ENCODE peak calls at places on chromosomes 4 and X, in ten cellular contexts. L is uterus, S is NB4, O is HFF-Myc, C is heart left ventricle, J is PC-9, V is progenitor cell of endocrine pancreas, E is thoracic aorta, I is AG04450, R is mucosa of descending colon. Z is an unnamed sample.

GRCh38 chr4:76615999-76616398 is 181.0 kb downstream of the SHROOM3 start:
- DNase-seq in R (no peak), L (no peak), S (no peak), V (no peak), C (no peak), I (no peak), J (no peak), E (no peak), O (no peak), Z (no peak)

GRCh38 chr4:81424336-81424735 is 47.4 kb downstream of the RASGEF1B start:
- DNase-seq in L (no peak), C (no peak), I (no peak), S (no peak), O (no peak), V (no peak), R (no peak), J (no peak), E (no peak), Z (no peak)

GRCh38 chr4:135065366-135065765 is 863.8 kb upstream of the PABPC4L start:
- DNase-seq in C (no peak), V (no peak), O (no peak), E (no peak), S (no peak), R (no peak), L (no peak), J (no peak), I (no peak), Z (no peak)

GRCh38 chrX:38192007-38192625 is 28.6 kb downstream of the SRPX start:
- DNase-seq in O (no peak), S (peak), J (no peak), L (no peak), C (no peak), I (no peak), E (no peak), V (no peak), R (no peak), Z (no peak)

GRCh38 chr4:4759233-4759632 is 100.2 kb upstream of the MSX1 start:
- DNase-seq in O (no peak), R (no peak), S (no peak), L (no peak), C (no peak), J (no peak), E (no peak), I (no peak), V (no peak), Z (no peak)

GRCh38 chrX:63784902-63785692 is at the start of gene ARHGEF9:
- DNase-seq in O (no peak), E (no peak), V (peak), L (peak), J (no peak), S (no peak), C (peak), I (no peak), R (peak), Z (peak)

GRCh38 chrX:72716766-72717165 is 2.7 kb upstream of the PHKA1 start:
- DNase-seq in J (no peak), L (no peak), O (no peak), I (no peak), C (no peak), E (no peak), R (no peak), S (no peak), V (no peak), Z (no peak)

GRCh38 chr4:55396305-55397023 is 707 bp downstream of the TMEM165 start:
- DNase-seq in L (peak), I (no peak), C (peak), V (peak), S (peak), J (peak), E (no peak), R (peak), O (no peak), Z (peak)

GRCh38 chrX:68878977-68879376 is 50.2 kb downstream of the EFNB1 start:
- DNase-seq in J (peak), L (no peak), C (no peak), O (no peak), S (no peak), E (no peak), R (no peak), I (no peak), V (no peak), Z (no peak)

GRCh38 chr4:176005766-176006165 is 59.9 kb upstream of the WDR17 start:
- DNase-seq in O (no peak), J (no peak), V (no peak), C (no peak), S (no peak), L (no peak), R (no peak), E (no peak), I (no peak), Z (no peak)

GRCh38 chr4:71554025-71554424 is 215.2 kb downstream of the SLC4A4 start:
- DNase-seq in I (no peak), V (no peak), O (no peak), E (no peak), R (no peak), L (no peak), J (no peak), C (no peak), S (no peak), Z (no peak)

GRCh38 chrX:41692162-41692749 is 3.5 kb downstream of the GPR34 start:
- DNase-seq in I (no peak), L (no peak), E (no peak), O (no peak), R (no peak), V (no peak), J (no peak), S (no peak), C (no peak), Z (no peak)

GRCh38 chr4:54543088-54543795 is 114.5 kb upstream of the KIT start:
- DNase-seq in C (no peak), V (no peak), E (no peak), S (no peak), R (no peak), L (no peak), O (no peak), I (no peak), J (no peak), Z (no peak)

DNA sequence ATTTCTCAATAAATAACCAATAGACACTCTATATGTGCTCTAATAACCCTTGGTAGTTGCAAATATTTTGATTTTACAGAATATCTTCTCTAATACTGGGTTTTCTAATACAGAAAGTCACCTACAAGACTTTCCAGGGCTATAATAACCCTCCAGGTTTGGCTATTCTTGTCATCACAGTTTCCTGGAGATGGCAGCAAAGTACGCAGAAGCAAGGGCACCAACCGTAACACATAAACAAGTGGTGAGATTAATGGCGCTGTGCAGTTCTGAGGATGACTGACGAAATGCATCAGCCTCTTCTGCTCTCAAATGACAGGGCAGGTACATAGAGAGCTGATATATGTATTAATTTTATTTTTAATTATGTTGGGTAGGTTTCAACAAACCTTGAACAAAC is 122.4 kb downstream of the C4orf33 start:
- DNase-seq in E (no peak), L (no peak), C (peak), J (no peak), S (no peak), V (no peak), R (no peak), O (no peak), I (no peak), Z (no peak)
- TF ChIP-seq CTCF in E (peak), L (peak), C (no peak), J (no peak), S (no peak), V (peak), R (no peak), O (no peak), I (no peak), Z (no peak)

DNA sequence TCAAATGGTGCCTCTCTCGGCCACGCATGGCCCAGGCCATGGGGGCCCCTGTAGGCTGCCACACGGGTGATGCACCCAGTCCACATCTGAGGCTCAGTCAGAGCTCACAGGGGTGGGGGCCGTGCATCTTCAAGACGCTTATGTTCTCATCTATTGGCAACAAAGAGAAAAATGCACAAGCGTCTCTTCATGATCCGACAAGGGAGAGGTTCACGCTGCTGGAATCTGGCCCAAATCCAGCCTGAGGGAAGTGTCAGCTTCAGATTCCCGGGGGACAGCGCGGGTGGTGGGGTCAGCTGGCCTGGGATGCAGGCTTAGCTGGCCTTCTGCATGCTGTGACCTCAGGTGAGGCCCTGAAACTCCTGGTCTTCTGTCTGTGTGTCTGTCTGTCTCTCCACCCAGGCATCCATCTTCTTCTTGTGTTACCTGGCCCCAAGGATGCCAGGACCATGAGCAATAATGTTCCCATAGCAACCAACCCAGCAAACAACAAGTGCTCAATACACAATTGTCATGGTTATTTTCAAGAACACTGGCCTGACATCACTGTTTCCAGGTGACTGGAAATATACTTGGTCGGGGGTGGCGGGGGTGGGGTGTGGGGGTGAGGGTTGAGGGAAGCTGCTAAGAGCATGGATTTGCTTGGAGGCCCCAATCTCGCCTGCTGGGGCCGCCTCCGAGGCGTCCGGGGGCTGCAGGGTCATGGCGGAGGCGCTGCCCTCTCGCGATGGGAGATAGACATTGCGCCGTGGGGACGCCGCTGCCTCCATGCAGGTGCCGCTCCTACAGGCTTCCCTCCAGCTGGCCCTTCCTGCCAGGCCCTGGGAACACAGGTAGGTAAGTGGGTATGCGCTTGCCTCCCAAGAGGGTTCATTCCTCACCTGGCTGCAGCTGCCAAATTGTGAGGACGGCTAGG is 48.3 kb downstream of the ABLIM2 start:
- DNase-seq in O (no peak), E (no peak), V (peak), L (no peak), R (no peak), I (no peak), J (peak), C (no peak), S (peak), Z (peak)
- TF ChIP-seq CTCF in O (peak), E (no peak), V (peak), L (no peak), R (no peak), I (peak), J (no peak), C (no peak), S (peak), Z (peak)

DNA sequence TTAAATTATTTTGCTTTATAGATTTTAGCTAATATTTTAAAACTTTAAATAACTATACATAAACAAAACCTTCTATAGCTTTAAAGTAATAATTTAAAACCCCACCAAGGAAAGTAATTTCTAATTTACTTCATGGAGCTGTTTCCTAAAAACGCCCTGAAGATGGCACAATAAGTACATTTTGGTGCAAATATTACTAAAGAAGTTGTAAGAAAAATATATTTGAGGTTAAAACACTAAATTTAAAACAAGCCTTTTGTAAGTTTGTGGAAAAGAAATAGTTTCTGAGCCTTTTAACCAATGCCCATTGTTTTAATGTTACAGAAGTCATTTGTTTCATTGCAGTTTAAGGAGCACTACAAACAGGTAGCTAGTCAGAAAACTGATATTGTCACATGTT is 137.4 kb upstream of the AGA start:
- DNase-seq in I (no peak), R (no peak), C (no peak), S (no peak), L (no peak), J (no peak), V (no peak), E (no peak), O (no peak), Z (no peak)
- TF ChIP-seq CTCF in I (peak), R (no peak), C (no peak), S (no peak), L (no peak), J (no peak), V (no peak), E (no peak), O (no peak), Z (no peak)

GRCh38 chrX:11683057-11683456 is 17.3 kb upstream of the ARHGAP6 start:
- DNase-seq in R (no peak), C (no peak), L (no peak), I (no peak), V (no peak), O (no peak), J (no peak), S (no peak), E (no peak), Z (no peak)

GRCh38 chrX:11672213-11672612 is 6.5 kb upstream of the ARHGAP6 start:
- DNase-seq in S (no peak), J (no peak), O (no peak), V (no peak), C (no peak), L (no peak), I (no peak), R (no peak), E (no peak), Z (no peak)

DNA sequence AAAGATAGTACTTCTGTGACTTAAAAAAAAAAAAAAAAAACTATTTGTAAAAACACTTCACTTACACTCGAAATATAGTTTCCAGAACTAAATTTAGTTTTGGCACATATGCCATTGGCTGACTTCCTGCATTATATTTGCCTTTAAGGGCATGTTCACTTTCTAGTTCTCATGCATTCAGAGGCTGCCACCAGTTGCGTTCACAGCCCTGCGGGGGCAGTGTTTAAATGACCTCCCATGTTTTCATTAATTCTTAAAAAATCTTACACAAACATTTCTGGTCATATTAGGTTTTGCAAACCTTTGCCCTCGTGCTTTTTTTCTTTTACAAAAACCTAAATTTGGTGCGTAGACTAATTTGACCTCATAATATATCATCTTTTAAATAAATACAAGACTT is 12.5 kb upstream of the ARHGAP6 start:
- DNase-seq in L (peak), O (no peak), R (no peak), J (no peak), I (no peak), C (no peak), V (no peak), S (peak), E (no peak), Z (no peak)
- TF ChIP-seq CTCF in L (peak), O (peak), R (no peak), J (no peak), I (peak), C (no peak), V (peak), S (no peak), E (no peak), Z (peak)

DNA sequence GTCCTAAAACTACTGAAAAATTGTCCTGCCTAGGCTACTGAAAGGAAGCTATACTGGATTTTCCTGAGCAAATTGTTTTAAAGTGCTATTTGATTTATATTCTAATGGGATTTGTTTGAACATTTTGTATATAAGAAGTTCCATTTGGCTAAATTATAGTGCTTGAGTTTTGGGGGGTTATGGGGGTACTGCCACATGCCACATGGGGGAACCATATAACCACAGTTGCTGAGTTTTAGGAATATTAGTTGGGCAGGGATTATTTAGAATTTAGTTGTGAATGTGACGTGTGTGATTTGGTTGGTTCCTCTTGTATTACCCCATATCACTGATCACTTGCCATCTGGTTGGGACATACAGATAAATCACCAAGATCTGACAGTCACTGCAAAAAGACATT is 224.5 kb upstream of the TAPT1 start:
- DNase-seq in S (no peak), L (no peak), R (no peak), O (no peak), E (no peak), I (no peak), J (no peak), V (no peak), C (no peak), Z (no peak)
- TF ChIP-seq CTCF in S (no peak), L (no peak), R (no peak), O (peak), E (no peak), I (peak), J (no peak), V (no peak), C (peak), Z (no peak)

DNA sequence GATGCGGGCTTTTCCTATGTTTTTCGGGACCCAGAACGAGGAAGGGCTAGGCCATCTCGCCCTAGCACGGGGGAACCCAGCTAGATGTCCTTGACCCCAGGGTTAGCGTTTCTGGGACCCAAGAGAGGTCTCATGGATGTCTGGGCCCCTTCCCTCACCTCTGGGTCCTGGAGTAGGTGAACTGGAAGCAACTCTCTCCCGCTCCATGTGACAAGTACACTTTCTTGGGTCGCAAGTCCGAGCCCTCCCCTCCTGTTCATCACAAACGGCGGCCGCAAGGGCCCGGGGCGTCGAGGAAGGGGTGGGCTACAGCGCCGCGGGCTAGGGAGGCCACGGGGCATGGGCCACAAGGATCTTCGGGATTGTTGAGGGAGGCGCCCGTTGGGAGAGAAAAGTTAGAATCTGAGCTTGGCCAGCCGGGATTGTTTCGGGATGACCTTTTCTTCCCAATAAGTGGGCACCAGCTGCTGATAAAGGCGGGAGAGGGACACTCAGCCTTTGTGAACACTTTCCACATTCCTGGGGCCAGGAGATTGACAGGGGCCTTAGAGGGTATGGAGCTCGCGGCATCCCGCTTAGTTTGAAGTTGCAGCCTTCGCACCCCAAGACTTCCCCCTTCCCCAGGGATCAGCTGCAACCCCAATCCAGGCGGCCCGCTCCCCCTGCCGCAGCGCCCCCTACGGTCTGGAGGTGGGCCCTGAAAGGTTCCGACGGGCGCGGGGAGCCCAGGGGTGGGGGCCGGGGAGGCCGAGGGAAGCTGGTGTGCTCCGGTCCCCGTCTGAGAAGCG is 137.0 kb upstream of the ZIC3 start:
- DNase-seq in C (no peak), R (no peak), I (no peak), O (no peak), V (no peak), J (no peak), E (no peak), L (no peak), S (no peak), Z (no peak)
- TF ChIP-seq CTCF in C (no peak), R (no peak), I (no peak), O (no peak), V (peak), J (no peak), E (no peak), L (no peak), S (no peak), Z (peak)

Z was measured in neural crest cell.